ENCODE peak calls at places on chromosome 10, in five cellular contexts. O, E, G, J and R are unnamed samples.

GRCh38 chr10:116056445-116057293 is 216.3 kb downstream of the GFRA1 start:
- DNase-seq in O (peak; percentile 41), E (no peak), G (no peak), J (peak; percentile 54), R (peak; percentile 79)

GRCh38 chr10:33122014-33122788 is 164.2 kb upstream of the ITGB1 start:
- DNase-seq in O (no peak), E (no peak), G (no peak), J (no peak), R (peak; percentile 28)

GRCh38 chr10:100759331-100759730 is 13.9 kb downstream of the PAX2 start:
- DNase-seq in O (no peak), E (no peak), G (no peak), J (no peak), R (no peak)

GRCh38 chr10:129372168-129372567 is 94.9 kb upstream of the MGMT start:
- DNase-seq in O (no peak), E (no peak), G (no peak), J (no peak), R (peak; percentile 25)

GRCh38 chr10:58399410-58399809 is 14.2 kb downstream of the TFAM start:
- DNase-seq in O (no peak), E (no peak), G (no peak), J (no peak), R (no peak)

GRCh38 chr10:15459218-15459617 is 88.1 kb upstream of the FAM171A1 start:
- DNase-seq in O (no peak), E (no peak), G (no peak), J (no peak), R (no peak)

GRCh38 chr10:84900141-84900540 is 571.8 kb downstream of the CCSER2 start:
- DNase-seq in O (no peak), E (no peak), G (no peak), J (no peak), R (no peak)

GRCh38 chr10:110858297-110858934 is 13.3 kb upstream of the PDCD4 start:
- DNase-seq in O (no peak), E (no peak), G (no peak), J (no peak), R (no peak)

GRCh38 chr10:90642650-90643049 is 215.2 kb downstream of the HTR7 start:
- DNase-seq in O (no peak), E (no peak), G (no peak), J (no peak), R (no peak)

GRCh38 chr10:119361037-119361436 is 153.7 kb downstream of the GRK5 start:
- DNase-seq in O (no peak), E (no peak), G (no peak), J (no peak), R (no peak)

GRCh38 chr10:4240641-4241197 is 455.7 kb upstream of the KLF6 start:
- DNase-seq in O (no peak), E (no peak), G (no peak), J (no peak), R (no peak)

GRCh38 chr10:6161913-6162312 is 40.8 kb upstream of the PFKFB3 start:
- DNase-seq in O (no peak), E (no peak), G (no peak), J (no peak), R (no peak)

GRCh38 chr10:12839941-12840611 is 161.4 kb downstream of the CCDC3 start:
- DNase-seq in O (no peak), E (peak; percentile 51), G (no peak), J (no peak), R (no peak)

GRCh38 chr10:113086282-113086681 is 136.2 kb downstream of the TCF7L2 start:
- DNase-seq in O (no peak), E (no peak), G (no peak), J (no peak), R (no peak)

GRCh38 chr10:75935650-75936400 is 504.4 kb downstream of the LRMDA start:
- DNase-seq in O (no peak), E (no peak), G (no peak), J (no peak), R (no peak)

GRCh38 chr10:4740471-4740870 is 85.5 kb upstream of the AKR1E2 start:
- DNase-seq in O (no peak), E (no peak), G (no peak), J (no peak), R (no peak)

GRCh38 chr10:103849880-103850571 is 5.3 kb downstream of the SH3PXD2A start:
- DNase-seq in O (peak; percentile 48), E (peak; percentile 43), G (no peak), J (no peak), R (no peak)

GRCh38 chr10:119483839-119484238 is 58.7 kb downstream of the RGS10 start:
- DNase-seq in O (no peak), E (no peak), G (no peak), J (no peak), R (no peak)

GRCh38 chr10:34288634-34289033 is 526.5 kb downstream of the PARD3 start:
- DNase-seq in O (no peak), E (no peak), G (no peak), J (no peak), R (no peak)

GRCh38 chr10:29141761-29142160 is 147.1 kb upstream of the LYZL1 start:
- DNase-seq in O (peak; percentile 21), E (no peak), G (no peak), J (no peak), R (no peak)

GRCh38 chr10:48390933-48391845 is 84.7 kb downstream of the MAPK8 start:
- DNase-seq in O (no peak), E (no peak), G (no peak), J (no peak), R (no peak)

GRCh38 chr10:88874271-88874670 is 5.8 kb upstream of the STAMBPL1 start:
- DNase-seq in O (no peak), E (no peak), G (no peak), J (no peak), R (no peak)

GRCh38 chr10:99266383-99266782 is 30.7 kb upstream of the HPSE2 start:
- DNase-seq in O (no peak), E (no peak), G (no peak), J (no peak), R (no peak)

GRCh38 chr10:128058746-128059125 is 67.5 kb downstream of the MKI67 start:
- DNase-seq in O (no peak), E (no peak), G (no peak), J (no peak), R (no peak)

GRCh38 chr10:128061306-128062300 is 64.6 kb downstream of the MKI67 start:
- DNase-seq in O (no peak), E (no peak), G (no peak), J (no peak), R (no peak)

GRCh38 chr10:128060341-128060851 is 65.8 kb downstream of the MKI67 start:
- DNase-seq in O (no peak), E (no peak), G (no peak), J (no peak), R (no peak)

GRCh38 chr10:128059266-128059850 is 66.9 kb downstream of the MKI67 start:
- DNase-seq in O (no peak), E (no peak), G (no peak), J (no peak), R (no peak)

GRCh38 chr10:128059915-128060314 is 66.3 kb downstream of the MKI67 start:
- DNase-seq in O (no peak), E (no peak), G (no peak), J (no peak), R (no peak)
- TF ChIP-seq POLR2A in O (no peak), E (no peak), G (no peak), J (no peak), R (no peak)

DNA sequence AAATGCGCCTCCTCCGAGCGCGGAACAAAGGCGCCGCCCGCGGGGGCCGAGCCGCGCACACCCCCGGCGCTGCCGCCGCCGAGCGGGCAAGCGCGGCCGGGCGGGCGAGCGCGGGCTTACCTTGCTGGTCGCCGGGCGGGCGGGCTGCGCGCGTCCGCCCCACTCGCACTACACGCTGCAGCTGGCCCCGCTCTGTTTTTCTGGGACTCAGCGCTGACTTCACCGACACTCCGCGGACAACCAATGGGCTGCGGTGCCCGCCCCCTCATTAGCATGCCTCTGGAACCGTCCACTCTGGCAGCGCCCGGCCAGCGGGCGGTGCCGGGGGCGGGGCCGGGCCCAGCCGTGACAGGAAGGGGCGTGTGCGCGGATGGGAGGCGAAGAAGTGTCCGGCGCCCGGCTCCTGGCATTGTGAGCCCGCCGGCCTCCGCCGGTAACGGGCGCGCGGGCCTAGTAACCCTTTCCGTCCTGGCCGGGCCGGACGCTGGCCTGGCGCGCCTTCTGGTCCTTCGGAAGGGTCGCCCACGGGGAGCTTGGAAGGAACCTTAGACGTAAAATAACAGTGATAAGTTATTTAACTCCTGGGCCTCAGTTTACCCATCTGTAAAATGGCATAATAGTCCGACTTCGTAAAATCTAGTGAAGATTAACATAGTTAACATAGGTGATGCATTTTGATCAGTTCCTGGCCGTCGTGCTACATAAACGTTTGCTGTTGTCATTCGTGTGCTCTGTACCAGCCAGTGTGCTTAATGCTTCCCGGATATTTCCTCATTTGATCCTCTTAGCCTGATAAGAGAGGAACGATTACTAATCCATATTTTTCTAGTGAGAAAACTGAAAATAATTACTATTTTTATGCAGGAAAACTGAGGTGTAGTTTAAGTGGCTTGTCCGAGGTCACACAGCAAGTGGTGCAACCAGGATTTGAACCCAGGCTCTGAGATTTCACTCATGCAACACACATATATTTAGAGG is at the start of gene SORBS1:
- DNase-seq in O (peak; percentile 98), E (peak; percentile 98), G (peak; percentile 95), J (peak; percentile 92), R (peak; percentile 99)
- H3K4me3 ChIP-seq in O (peak within 1 kb of the TSS; percentile 86), E (peak within 1 kb of the TSS; percentile 99), G (peak within 1 kb of the TSS; percentile 82), J (peak within 1 kb of the TSS; percentile 66), R (peak within 1 kb of the TSS; percentile 70)

GRCh38 chr10:114937962-114938817 is at the start of gene TRUB1:
- DNase-seq in O (peak; percentile 97), E (peak; percentile 96), G (peak; percentile 89), J (peak; percentile 94), R (peak; percentile 98)
- TF ChIP-seq POLR2A in O (peak; percentile 77), E (peak; percentile 53), G (peak; percentile 28), J (peak; percentile 53), R (no peak)

GRCh38 chr10:77633376-77633775 is 4.2 kb downstream of the KCNMA1 start:
- DNase-seq in O (no peak), E (no peak), G (no peak), J (no peak), R (no peak)

GRCh38 chr10:77628906-77629730 is 8.5 kb downstream of the KCNMA1 start:
- DNase-seq in O (no peak), E (no peak), G (no peak), J (no peak), R (no peak)

GRCh38 chr10:77631241-77631640 is 6.4 kb downstream of the KCNMA1 start:
- DNase-seq in O (no peak), E (no peak), G (no peak), J (no peak), R (no peak)

GRCh38 chr10:77626266-77626935 is 11.2 kb downstream of the KCNMA1 start:
- DNase-seq in O (no peak), E (no peak), G (no peak), J (no peak), R (no peak)

DNA sequence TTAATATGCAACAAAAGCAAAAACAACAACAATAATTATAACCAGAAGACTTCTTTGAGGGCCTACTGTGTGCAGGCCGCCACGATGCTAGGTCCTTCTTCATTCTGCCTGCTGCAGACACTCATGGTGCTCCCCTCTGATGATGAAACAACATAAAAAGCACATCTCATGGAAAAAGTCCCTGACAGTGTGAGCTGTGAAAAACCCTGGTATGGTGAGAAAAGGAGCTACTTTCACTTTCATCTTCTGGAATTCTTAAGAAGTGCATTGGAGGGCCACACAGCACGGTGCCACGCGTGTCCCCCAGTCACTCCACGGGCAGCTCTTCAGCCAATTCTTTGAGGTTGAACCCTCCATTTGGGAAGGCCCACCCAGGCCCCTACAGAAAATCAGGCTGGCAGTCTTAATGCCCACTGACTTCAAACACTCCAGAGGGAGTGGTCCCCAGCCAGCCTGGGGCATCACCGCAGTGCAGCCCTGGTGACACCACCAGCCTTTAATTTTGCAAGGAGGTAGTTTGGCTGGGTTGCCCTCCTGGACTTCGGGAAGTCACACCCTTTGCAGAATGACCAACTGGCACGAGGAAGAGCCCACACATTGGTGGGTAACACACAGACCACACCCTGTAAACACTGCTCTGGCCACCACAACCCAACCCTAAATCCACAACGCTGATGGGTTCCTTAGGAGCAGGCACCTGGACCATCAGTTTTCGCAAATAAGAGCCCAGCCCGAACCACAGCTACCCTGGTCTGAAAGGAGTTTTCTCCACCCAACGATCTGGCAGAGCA is 7.6 kb downstream of the KCNMA1 start:
- DNase-seq in O (no peak), E (no peak), G (no peak), J (no peak), R (no peak)
- H3K4me3 ChIP-seq in O (no peak overlapping the region), E (no peak overlapping the region), G (no peak overlapping the region), J (no peak overlapping the region), R (no peak overlapping the region)